ENCODE peak calls at places on chromosome 7, in four cellular contexts. C is K562, X is HepG2, S is GM12878. E is an unnamed sample.

GRCh38 chr7:69670701-69671100 is 72.4 kb downstream of the AUTS2 start:
- DNase-seq in C (no peak), X (no peak), S (no peak), E (no peak)

GRCh38 chr7:156764016-156764669 is 123.6 kb downstream of the RNF32 start:
- DNase-seq in C (peak; percentile 68), X (peak; percentile 68), S (no peak), E (peak; percentile 79)

GRCh38 chr7:121504478-121504877 is 108.4 kb upstream of the FAM3C start:
- DNase-seq in C (no peak), X (no peak), S (no peak), E (no peak)

GRCh38 chr7:70271617-70272081 is 673.4 kb downstream of the AUTS2 start:
- DNase-seq in C (no peak), X (no peak), S (no peak), E (peak; percentile 33)

GRCh38 chr7:68706291-68706690 is 892.0 kb upstream of the AUTS2 start:
- DNase-seq in C (no peak), X (no peak), S (no peak), E (no peak)

GRCh38 chr7:151893405-151893923 is 16.5 kb upstream of the PRKAG2 start:
- DNase-seq in C (no peak), X (no peak), S (no peak), E (no peak)

GRCh38 chr7:121498816-121499215 is 102.7 kb upstream of the FAM3C start:
- DNase-seq in C (no peak), X (no peak), S (no peak), E (no peak)

GRCh38 chr7:123398931-123399330 is 135.5 kb downstream of the IQUB start:
- DNase-seq in C (no peak), X (no peak), S (no peak), E (no peak)

GRCh38 chr7:158257001-158257400 is 330.6 kb downstream of the PTPRN2 start:
- DNase-seq in C (no peak), X (no peak), S (no peak), E (no peak)

GRCh38 chr7:13920053-13920697 is 69.3 kb downstream of the ETV1 start:
- DNase-seq in C (peak; percentile 7), X (peak; percentile 0), S (no peak), E (peak; percentile 57)

GRCh38 chr7:124893140-124893810 is 36.4 kb downstream of the POT1 start:
- DNase-seq in C (no peak), X (no peak), S (no peak), E (no peak)

GRCh38 chr7:83859827-83860226 is 210.9 kb upstream of the SEMA3E start:
- DNase-seq in C (no peak), X (no peak), S (no peak), E (no peak)

GRCh38 chr7:83851551-83851950 is 202.6 kb upstream of the SEMA3E start:
- DNase-seq in C (no peak), X (no peak), S (no peak), E (no peak)

GRCh38 chr7:83852136-83852535 is 203.2 kb upstream of the SEMA3E start:
- DNase-seq in C (no peak), X (no peak), S (no peak), E (no peak)

GRCh38 chr7:83857691-83858090 is 208.8 kb upstream of the SEMA3E start:
- DNase-seq in C (no peak), X (no peak), S (no peak), E (no peak)

DNA sequence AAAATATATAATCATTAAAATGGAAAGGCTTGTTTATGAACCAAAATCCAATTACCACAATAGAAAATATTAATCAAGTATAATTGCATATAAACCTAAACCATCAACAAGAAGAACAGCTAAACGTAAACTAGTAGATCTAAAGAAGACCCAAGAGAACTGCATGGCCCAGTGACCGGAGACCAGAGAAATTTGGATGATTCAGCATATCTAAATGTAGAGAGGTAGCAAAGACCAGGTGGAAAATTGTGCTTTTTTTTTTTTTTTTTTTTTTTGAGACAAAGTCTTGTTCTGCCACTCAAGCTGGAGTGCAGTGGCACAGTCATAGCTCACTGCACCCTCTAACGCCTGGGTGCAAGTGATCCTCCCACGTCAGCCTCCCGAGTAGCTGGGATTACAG is 207.2 kb upstream of the SEMA3E start:
- DNase-seq in C (no peak), X (no peak), S (no peak), E (no peak)
- H3K4me2 ChIP-seq in C (no peak overlapping the region), X (no peak overlapping the region), S (no peak overlapping the region), E (no peak overlapping the region)

GRCh38 chr7:71785216-71785615 is 626.9 kb downstream of the CALN1 start:
- DNase-seq in C (no peak), X (no peak), S (no peak), E (no peak)

GRCh38 chr7:71780282-71780681 is 631.9 kb downstream of the CALN1 start:
- DNase-seq in C (no peak), X (no peak), S (no peak), E (no peak)

GRCh38 chr7:71784781-71785180 is 627.4 kb downstream of the CALN1 start:
- DNase-seq in C (no peak), X (no peak), S (no peak), E (no peak)

GRCh38 chr7:71784180-71784579 is 628.0 kb downstream of the CALN1 start:
- DNase-seq in C (no peak), X (no peak), S (no peak), E (no peak)

DNA sequence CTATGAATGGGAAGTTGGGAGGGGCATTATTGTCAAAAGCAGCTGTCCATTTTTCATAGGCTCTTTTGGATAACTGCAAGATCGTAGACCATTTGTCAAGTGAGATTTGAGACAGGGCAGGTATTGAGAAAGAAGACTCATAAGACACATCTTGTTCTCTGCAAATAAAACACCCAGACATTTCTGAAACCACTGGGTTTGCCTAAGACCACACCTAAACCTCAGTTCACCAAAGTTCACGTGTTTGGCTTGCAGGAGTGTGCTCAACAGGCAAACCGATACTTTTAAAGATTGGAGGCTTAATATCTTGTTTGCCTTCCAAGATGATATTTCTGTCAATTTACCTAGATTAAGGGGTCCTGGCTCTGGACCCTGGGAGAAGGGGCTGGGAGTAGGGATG is 628.4 kb downstream of the CALN1 start:
- DNase-seq in C (no peak), X (no peak), S (no peak), E (no peak)
- TF ChIP-seq NFIC in C (no peak), X (no peak), S (no peak), E (no peak)

GRCh38 chr7:71459137-71459536 is 327.2 kb downstream of the GALNT17 start:
- DNase-seq in C (no peak), X (no peak), S (no peak), E (no peak)
- H3K4me2 ChIP-seq in C (no peak overlapping the region), X (no peak overlapping the region), S (no peak overlapping the region), E (no peak overlapping the region)

DNA sequence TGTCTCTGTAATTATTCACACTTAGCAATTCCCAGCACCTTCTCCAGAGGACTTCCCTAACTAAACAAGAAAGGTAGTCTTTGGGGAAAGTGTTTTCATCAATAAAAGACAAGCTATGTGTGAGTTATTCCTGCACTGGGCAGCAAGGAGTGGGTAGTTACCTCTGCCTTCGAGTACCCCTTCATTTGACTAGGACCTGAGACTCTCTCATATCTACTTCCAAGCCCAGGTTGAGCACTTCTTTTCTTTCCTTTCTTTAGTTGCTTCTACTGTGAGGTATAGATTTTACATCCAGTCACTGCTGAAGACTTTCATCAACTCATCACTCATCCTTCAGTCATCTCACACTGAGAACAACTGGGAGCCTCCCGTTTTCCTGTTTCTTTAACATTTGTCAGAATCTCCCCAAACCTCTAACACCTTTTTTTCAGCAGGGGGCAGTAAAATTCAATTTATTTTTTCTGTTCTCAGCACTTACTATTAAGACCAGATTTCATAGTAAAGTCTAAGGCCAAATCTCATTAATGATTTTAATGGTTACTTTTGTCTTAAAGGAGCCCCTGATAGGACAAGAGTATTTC is 80.1 kb upstream of the PRSS1 start:
- DNase-seq in C (peak; percentile 24), X (no peak), S (no peak), E (peak; percentile 12)
- TF ChIP-seq NFIC in C (no peak), X (no peak), S (no peak), E (no peak)

GRCh38 chr7:25864511-25864910 is 287.5 kb upstream of the NFE2L3 start:
- DNase-seq in C (no peak), X (no peak), S (no peak), E (no peak)
- H3K4me2 ChIP-seq in C (no peak overlapping the region), X (no peak overlapping the region), S (no peak overlapping the region), E (no peak overlapping the region)

GRCh38 chr7:100175296-100175935 is 1.8 kb downstream of the GPC2 start:
- DNase-seq in C (no peak), X (no peak), S (no peak), E (no peak)
- TF ChIP-seq NFIC in C (no peak), X (no peak), S (no peak), E (no peak)

GRCh38 chr7:55439627-55440026 is 74.5 kb downstream of the LANCL2 start:
- DNase-seq in C (no peak), X (no peak), S (no peak), E (peak; percentile 72)
- H3K4me2 ChIP-seq in C (no peak overlapping the region), X (no peak overlapping the region), S (no peak overlapping the region), E (peak overlapping the region; percentile 57)

DNA sequence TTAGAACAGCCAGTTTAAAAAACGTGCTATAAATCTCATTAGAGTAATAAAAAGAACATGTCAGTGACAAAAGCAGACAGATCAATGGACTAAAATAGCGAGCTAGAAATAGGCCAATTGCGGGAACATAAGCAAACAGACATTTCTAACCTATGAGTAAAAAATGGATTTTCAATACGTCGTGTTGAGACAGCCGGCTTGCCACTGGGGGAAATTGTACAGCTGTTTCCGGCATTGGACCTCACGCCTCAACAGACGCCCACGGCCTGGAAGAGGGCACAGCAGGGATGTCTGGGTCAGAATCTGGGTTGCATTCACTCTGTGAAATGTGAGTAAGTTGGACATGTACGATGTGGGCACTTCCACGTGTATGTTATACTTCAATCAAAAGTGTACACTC is 92.9 kb downstream of the SVOPL start:
- DNase-seq in C (no peak), X (no peak), S (peak; percentile 2), E (no peak)
- TF ChIP-seq NFIC in C (no peak), X (no peak), S (peak; percentile 61), E (no peak)